ENCODE peak calls at places on chromosome 19, in six cellular contexts. One of them, this sample, is unnamed.

GRCh38 chr19:42606660-42607351 is 12.1 kb upstream of the CEACAM8 start:
- DNase-seq in heart left ventricle: no peak
- DNase-seq in HFF-Myc: peak
- DNase-seq in mammary epithelial cell: peak
- DNase-seq in fibroblast of lung: peak
- DNase-seq in astrocyte: no peak
- DNase-seq in this sample: peak

GRCh38 chr19:5403968-5404640 is 51.1 kb upstream of the ZNRF4 start:
- DNase-seq in heart left ventricle: peak
- DNase-seq in HFF-Myc: peak
- DNase-seq in mammary epithelial cell: peak
- DNase-seq in fibroblast of lung: peak
- DNase-seq in astrocyte: peak
- DNase-seq in this sample: peak

GRCh38 chr19:35670686-35671085 is 4.4 kb downstream of the UPK1A start:
- DNase-seq in heart left ventricle: no peak
- DNase-seq in HFF-Myc: no peak
- DNase-seq in mammary epithelial cell: no peak
- DNase-seq in fibroblast of lung: no peak
- DNase-seq in astrocyte: no peak
- DNase-seq in this sample: no peak

GRCh38 chr19:44596428-44597130 is 16.8 kb upstream of the IGSF23 start:
- DNase-seq in heart left ventricle: no peak
- DNase-seq in HFF-Myc: no peak
- DNase-seq in mammary epithelial cell: no peak
- DNase-seq in fibroblast of lung: no peak
- DNase-seq in astrocyte: no peak
- DNase-seq in this sample: no peak

GRCh38 chr19:38697641-38698071 is 46.6 kb downstream of the CAPN12 start:
- DNase-seq in heart left ventricle: no peak
- DNase-seq in HFF-Myc: no peak
- DNase-seq in mammary epithelial cell: no peak
- DNase-seq in fibroblast of lung: no peak
- DNase-seq in astrocyte: no peak
- DNase-seq in this sample: no peak

GRCh38 chr19:4428326-4428975 is 26.0 kb downstream of the CHAF1A start:
- DNase-seq in heart left ventricle: no peak
- DNase-seq in HFF-Myc: no peak
- DNase-seq in mammary epithelial cell: no peak
- DNase-seq in fibroblast of lung: no peak
- DNase-seq in astrocyte: no peak
- DNase-seq in this sample: no peak

GRCh38 chr19:31578326-31578725 is 229.1 kb upstream of the TSHZ3 start:
- DNase-seq in heart left ventricle: no peak
- DNase-seq in HFF-Myc: no peak
- DNase-seq in mammary epithelial cell: no peak
- DNase-seq in fibroblast of lung: no peak
- DNase-seq in astrocyte: no peak
- DNase-seq in this sample: no peak

GRCh38 chr19:39218230-39219007 is 14.4 kb upstream of the SYCN start:
- DNase-seq in heart left ventricle: no peak
- DNase-seq in HFF-Myc: no peak
- DNase-seq in mammary epithelial cell: no peak
- DNase-seq in fibroblast of lung: no peak
- DNase-seq in astrocyte: no peak
- DNase-seq in this sample: no peak

GRCh38 chr19:48393559-48394330 is at the start of gene GRIN2D:
- DNase-seq in heart left ventricle: no peak
- DNase-seq in HFF-Myc: no peak
- DNase-seq in mammary epithelial cell: no peak
- DNase-seq in fibroblast of lung: peak
- DNase-seq in astrocyte: peak
- DNase-seq in this sample: no peak

GRCh38 chr19:4379383-4380253 is 20.7 kb downstream of the SH3GL1 start:
- DNase-seq in heart left ventricle: no peak
- DNase-seq in HFF-Myc: no peak
- DNase-seq in mammary epithelial cell: peak
- DNase-seq in fibroblast of lung: no peak
- DNase-seq in astrocyte: peak
- DNase-seq in this sample: no peak

GRCh38 chr19:16076958-16077611 is 790 bp downstream of the TPM4 start:
- DNase-seq in heart left ventricle: peak
- DNase-seq in HFF-Myc: no peak
- DNase-seq in mammary epithelial cell: peak
- DNase-seq in fibroblast of lung: peak
- DNase-seq in astrocyte: no peak
- DNase-seq in this sample: no peak

GRCh38 chr19:13964776-13965175 is 12.5 kb downstream of the DCAF15 start:
- DNase-seq in heart left ventricle: no peak
- DNase-seq in HFF-Myc: no peak
- DNase-seq in mammary epithelial cell: no peak
- DNase-seq in fibroblast of lung: peak
- DNase-seq in astrocyte: peak
- DNase-seq in this sample: no peak

GRCh38 chr19:32870154-32870573 is 597 bp upstream of the SLC7A9 start:
- DNase-seq in heart left ventricle: no peak
- DNase-seq in HFF-Myc: no peak
- DNase-seq in mammary epithelial cell: no peak
- DNase-seq in fibroblast of lung: no peak
- DNase-seq in astrocyte: no peak
- DNase-seq in this sample: no peak

GRCh38 chr19:1401138-1401888 is at the start of gene GAMT:
- DNase-seq in heart left ventricle: peak
- DNase-seq in HFF-Myc: no peak
- DNase-seq in mammary epithelial cell: no peak
- DNase-seq in fibroblast of lung: no peak
- DNase-seq in astrocyte: no peak
- DNase-seq in this sample: no peak

GRCh38 chr19:53977991-53978731 is 13.3 kb upstream of the CACNG6 start:
- DNase-seq in heart left ventricle: peak
- DNase-seq in HFF-Myc: no peak
- DNase-seq in mammary epithelial cell: peak
- DNase-seq in fibroblast of lung: peak
- DNase-seq in astrocyte: peak
- DNase-seq in this sample: no peak

GRCh38 chr19:40717880-40718773 is 1.2 kb downstream of the ITPKC start:
- DNase-seq in heart left ventricle: no peak
- DNase-seq in HFF-Myc: no peak
- DNase-seq in mammary epithelial cell: peak
- DNase-seq in fibroblast of lung: peak
- DNase-seq in astrocyte: no peak
- DNase-seq in this sample: no peak

GRCh38 chr19:2602391-2603181 is 99.9 kb downstream of the GNG7 start:
- DNase-seq in heart left ventricle: peak
- DNase-seq in HFF-Myc: peak
- DNase-seq in mammary epithelial cell: peak
- DNase-seq in fibroblast of lung: peak
- DNase-seq in astrocyte: peak
- DNase-seq in this sample: no peak

GRCh38 chr19:50418186-50419021 is at the start of gene SPIB:
- DNase-seq in heart left ventricle: no peak
- DNase-seq in HFF-Myc: no peak
- DNase-seq in mammary epithelial cell: no peak
- DNase-seq in fibroblast of lung: no peak
- DNase-seq in astrocyte: no peak
- DNase-seq in this sample: no peak

GRCh38 chr19:3374369-3375112 is 8.2 kb downstream of the NFIC start:
- DNase-seq in heart left ventricle: peak
- DNase-seq in HFF-Myc: no peak
- DNase-seq in mammary epithelial cell: no peak
- DNase-seq in fibroblast of lung: peak
- DNase-seq in astrocyte: no peak
- DNase-seq in this sample: no peak

GRCh38 chr19:58428617-58429016 is 11.3 kb downstream of the ZNF132 start:
- DNase-seq in heart left ventricle: no peak
- DNase-seq in HFF-Myc: no peak
- DNase-seq in mammary epithelial cell: peak
- DNase-seq in fibroblast of lung: no peak
- DNase-seq in astrocyte: no peak
- DNase-seq in this sample: no peak

GRCh38 chr19:35403116-35403760 is 32.4 kb downstream of the GPR42 start:
- DNase-seq in heart left ventricle: no peak
- DNase-seq in HFF-Myc: no peak
- DNase-seq in mammary epithelial cell: no peak
- DNase-seq in fibroblast of lung: peak
- DNase-seq in astrocyte: no peak
- DNase-seq in this sample: no peak

GRCh38 chr19:42412223-42412622 is 15.0 kb downstream of the LIPE start:
- DNase-seq in heart left ventricle: no peak
- DNase-seq in HFF-Myc: no peak
- DNase-seq in mammary epithelial cell: no peak
- DNase-seq in fibroblast of lung: no peak
- DNase-seq in astrocyte: no peak
- DNase-seq in this sample: peak

GRCh38 chr19:38669532-38669931 is 22.1 kb downstream of the ACTN4 start:
- DNase-seq in heart left ventricle: no peak
- DNase-seq in HFF-Myc: no peak
- DNase-seq in mammary epithelial cell: no peak
- DNase-seq in fibroblast of lung: no peak
- DNase-seq in astrocyte: no peak
- DNase-seq in this sample: no peak

GRCh38 chr19:10288662-10289166 is 1.0 kb upstream of the ICAM5 start:
- DNase-seq in heart left ventricle: no peak
- DNase-seq in HFF-Myc: no peak
- DNase-seq in mammary epithelial cell: no peak
- DNase-seq in fibroblast of lung: no peak
- DNase-seq in astrocyte: no peak
- DNase-seq in this sample: no peak
- H3K4me3 ChIP-seq in heart left ventricle: peak
- H3K4me3 ChIP-seq in HFF-Myc: peak
- H3K4me3 ChIP-seq in mammary epithelial cell: no peak
- H3K4me3 ChIP-seq in fibroblast of lung: peak
- H3K4me3 ChIP-seq in astrocyte: peak
- H3K4me3 ChIP-seq in this sample: peak

GRCh38 chr19:52398091-52398461 is 427 bp downstream of the ZNF528 start:
- DNase-seq in heart left ventricle: no peak
- DNase-seq in HFF-Myc: no peak
- DNase-seq in mammary epithelial cell: no peak
- DNase-seq in fibroblast of lung: no peak
- DNase-seq in astrocyte: no peak
- DNase-seq in this sample: no peak
- TF ChIP-seq CTCF in heart left ventricle: no peak
- TF ChIP-seq CTCF in HFF-Myc: no peak
- TF ChIP-seq CTCF in mammary epithelial cell: no peak
- TF ChIP-seq CTCF in fibroblast of lung: peak
- TF ChIP-seq CTCF in astrocyte: no peak
- TF ChIP-seq CTCF in this sample: peak

GRCh38 chr19:18676692-18677091 is 6.8 kb upstream of the CRTC1 start:
- DNase-seq in heart left ventricle: no peak
- DNase-seq in HFF-Myc: no peak
- DNase-seq in mammary epithelial cell: no peak
- DNase-seq in fibroblast of lung: no peak
- DNase-seq in astrocyte: no peak
- DNase-seq in this sample: no peak

GRCh38 chr19:18672606-18673337 is 10.7 kb upstream of the CRTC1 start:
- DNase-seq in heart left ventricle: no peak
- DNase-seq in HFF-Myc: no peak
- DNase-seq in mammary epithelial cell: no peak
- DNase-seq in fibroblast of lung: peak
- DNase-seq in astrocyte: peak
- DNase-seq in this sample: no peak

GRCh38 chr19:18675779-18676178 is 7.7 kb upstream of the CRTC1 start:
- DNase-seq in heart left ventricle: no peak
- DNase-seq in HFF-Myc: no peak
- DNase-seq in mammary epithelial cell: no peak
- DNase-seq in fibroblast of lung: peak
- DNase-seq in astrocyte: no peak
- DNase-seq in this sample: no peak

GRCh38 chr19:18674616-18675015 is 8.9 kb upstream of the CRTC1 start:
- DNase-seq in heart left ventricle: peak
- DNase-seq in HFF-Myc: no peak
- DNase-seq in mammary epithelial cell: peak
- DNase-seq in fibroblast of lung: no peak
- DNase-seq in astrocyte: peak
- DNase-seq in this sample: no peak

DNA sequence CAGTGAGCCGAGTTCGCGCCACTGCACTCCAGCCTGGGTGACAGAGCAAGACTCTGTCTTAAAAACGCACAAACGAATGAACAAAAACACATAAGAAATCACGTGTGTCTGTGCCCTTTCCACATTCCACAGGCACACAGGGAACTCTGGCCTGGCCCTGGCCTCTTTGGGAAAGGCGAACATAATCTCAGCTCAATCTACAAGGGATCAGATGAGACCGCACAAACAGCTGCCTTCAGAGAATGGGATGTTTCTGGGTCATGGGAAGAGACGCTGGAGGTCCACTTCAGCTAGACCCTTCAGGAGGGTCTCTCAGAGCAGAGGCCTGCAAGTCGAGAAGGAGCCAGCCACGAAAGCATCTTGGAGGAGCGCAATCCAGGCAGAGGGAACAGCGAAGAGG is 6.3 kb upstream of the CRTC1 start:
- DNase-seq in heart left ventricle: no peak
- DNase-seq in HFF-Myc: no peak
- DNase-seq in mammary epithelial cell: no peak
- DNase-seq in fibroblast of lung: no peak
- DNase-seq in astrocyte: no peak
- DNase-seq in this sample: no peak
- H3K4me3 ChIP-seq in heart left ventricle: no peak
- H3K4me3 ChIP-seq in HFF-Myc: no peak
- H3K4me3 ChIP-seq in mammary epithelial cell: no peak
- H3K4me3 ChIP-seq in fibroblast of lung: no peak
- H3K4me3 ChIP-seq in astrocyte: no peak
- H3K4me3 ChIP-seq in this sample: no peak

GRCh38 chr19:46596008-46596407 is 5.1 kb upstream of the CALM3 start:
- DNase-seq in heart left ventricle: no peak
- DNase-seq in HFF-Myc: no peak
- DNase-seq in mammary epithelial cell: no peak
- DNase-seq in fibroblast of lung: no peak
- DNase-seq in astrocyte: no peak
- DNase-seq in this sample: no peak

GRCh38 chr19:46585539-46585938 is 15.6 kb upstream of the CALM3 start:
- DNase-seq in heart left ventricle: no peak
- DNase-seq in HFF-Myc: no peak
- DNase-seq in mammary epithelial cell: no peak
- DNase-seq in fibroblast of lung: no peak
- DNase-seq in astrocyte: no peak
- DNase-seq in this sample: no peak

GRCh38 chr19:46586294-46586693 is 14.8 kb upstream of the CALM3 start:
- DNase-seq in heart left ventricle: no peak
- DNase-seq in HFF-Myc: no peak
- DNase-seq in mammary epithelial cell: no peak
- DNase-seq in fibroblast of lung: no peak
- DNase-seq in astrocyte: no peak
- DNase-seq in this sample: no peak

GRCh38 chr19:46587861-46588260 is 13.3 kb upstream of the CALM3 start:
- DNase-seq in heart left ventricle: no peak
- DNase-seq in HFF-Myc: no peak
- DNase-seq in mammary epithelial cell: no peak
- DNase-seq in fibroblast of lung: no peak
- DNase-seq in astrocyte: no peak
- DNase-seq in this sample: no peak

DNA sequence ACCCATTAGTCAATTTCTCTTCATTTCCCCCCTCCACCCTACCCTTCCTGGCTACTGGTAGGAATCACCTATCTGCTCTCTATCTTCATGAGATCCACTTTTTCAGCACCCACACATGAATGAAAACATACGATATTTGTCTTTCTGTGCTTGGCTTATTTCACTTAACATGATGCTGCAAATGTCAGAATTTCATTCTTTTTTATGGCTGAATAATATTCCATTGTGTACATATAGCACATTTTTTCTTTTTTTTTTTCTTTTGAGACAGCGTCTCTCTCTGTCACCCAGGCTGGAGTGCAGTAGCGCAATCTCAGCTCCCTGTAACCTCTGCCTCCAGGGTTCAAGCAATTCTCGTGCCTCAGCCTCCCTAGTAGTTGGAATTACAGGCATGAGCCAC is 9.9 kb upstream of the CALM3 start:
- DNase-seq in heart left ventricle: no peak
- DNase-seq in HFF-Myc: no peak
- DNase-seq in mammary epithelial cell: no peak
- DNase-seq in fibroblast of lung: no peak
- DNase-seq in astrocyte: no peak
- DNase-seq in this sample: no peak
- TF ChIP-seq CTCF in heart left ventricle: no peak
- TF ChIP-seq CTCF in HFF-Myc: no peak
- TF ChIP-seq CTCF in mammary epithelial cell: no peak
- TF ChIP-seq CTCF in fibroblast of lung: no peak
- TF ChIP-seq CTCF in astrocyte: no peak
- TF ChIP-seq CTCF in this sample: no peak